ENCODE peak calls at places on chromosomes 6 and 20, in nine cellular contexts. O is stimulated activated CD4-positive, alpha-beta T cell treated with anti-CD3 and anti-CD28 coated beads, Interleukin-15, amount 100 ng/mL, for 1 hour; R is fibroblast of the aortic adventitia; P is left cardiac atrium; W is left lobe of liver; N is bronchial epithelial cell; G is Right ventricle myocardium superior; Z is heart left ventricle; D is ACHN. Y is an unnamed sample.

GRCh38 chr20:33702861-33703260 is 16.7 kb upstream of the E2F1 start:
- DNase-seq in D (no peak), N (no peak), W (peak; percentile 72), Z (peak; percentile 72), R (no peak), G (peak; percentile 78), O (no peak), P (peak; percentile 34), Y (no peak)

GRCh38 chr6:9499709-9500108 is 915.2 kb downstream of the TFAP2A start:
- DNase-seq in P (no peak), D (no peak), W (no peak), G (no peak), R (no peak), Z (no peak), N (no peak), O (no peak), Y (no peak)

GRCh38 chr6:127950566-127951141 is 49.8 kb upstream of the THEMIS start:
- DNase-seq in N (no peak), G (no peak), R (no peak), P (no peak), O (no peak), Z (no peak), W (no peak), D (no peak), Y (no peak)

GRCh38 chr6:129852257-129852858 is 8.8 kb downstream of the TMEM244 start:
- DNase-seq in N (peak; percentile 53), P (no peak), W (no peak), Z (no peak), D (no peak), O (no peak), R (no peak), G (no peak), Y (peak; percentile 34)

GRCh38 chr6:449486-450419 is 58.2 kb downstream of the IRF4 start:
- DNase-seq in O (no peak), N (no peak), W (peak; percentile 32), R (no peak), G (no peak), Z (no peak), D (no peak), P (no peak), Y (no peak)

GRCh38 chr20:52103911-52104545 is 87.6 kb downstream of the ZFP64 start:
- DNase-seq in P (no peak), W (no peak), N (no peak), D (no peak), Z (no peak), O (no peak), G (no peak), R (no peak), Y (peak; percentile 9)

GRCh38 chr6:22551280-22551679 is 18.1 kb upstream of the HDGFL1 start:
- DNase-seq in P (no peak), D (no peak), O (no peak), W (no peak), G (no peak), R (peak; percentile 7), Z (no peak), N (no peak), Y (no peak)

GRCh38 chr6:90217621-90218496 is 78.8 kb downstream of the BACH2 start:
- DNase-seq in O (no peak), Z (peak; percentile 69), R (no peak), P (no peak), G (no peak), W (peak; percentile 76), D (peak; percentile 25), N (peak; percentile 63), Y (no peak)

GRCh38 chr6:161104966-161105365 is 113.4 kb downstream of the MAP3K4 start:
- DNase-seq in G (no peak), D (peak; percentile 11), Z (no peak), W (no peak), O (no peak), R (peak; percentile 43), N (peak; percentile 47), P (no peak), Y (no peak)

GRCh38 chr6:142482249-142482648 is 180.4 kb downstream of the ADGRG6 start:
- DNase-seq in G (no peak), O (no peak), P (no peak), W (no peak), R (no peak), N (peak; percentile 14), Z (no peak), D (no peak), Y (no peak)

GRCh38 chr6:38671885-38672467 is 31.0 kb downstream of the GLO1 start:
- DNase-seq in P (no peak), N (peak; percentile 62), Z (no peak), W (no peak), O (no peak), R (peak; percentile 80), D (peak; percentile 54), G (no peak), Y (peak; percentile 44)

GRCh38 chr6:90110971-90111370 is 185.7 kb downstream of the BACH2 start:
- DNase-seq in D (no peak), O (no peak), N (no peak), W (no peak), G (no peak), P (no peak), Z (no peak), R (no peak), Y (no peak)

GRCh38 chr20:58833921-58834320 is 16.8 kb downstream of the GNAS-AS1 start:
- DNase-seq in P (no peak), N (no peak), Z (no peak), D (no peak), W (no peak), R (no peak), G (no peak), O (no peak), Y (peak; percentile 52)

GRCh38 chr20:1854246-1854645 is 41.0 kb upstream of the SIRPA start:
- DNase-seq in G (no peak), Z (no peak), D (no peak), W (no peak), O (no peak), P (no peak), N (no peak), R (no peak), Y (no peak)

GRCh38 chr6:35258858-35259193 is 709 bp upstream of the ZNF76 start:
- DNase-seq in D (peak; percentile 61), Z (no peak), W (no peak), O (peak; percentile 24), N (peak; percentile 51), G (no peak), P (peak; percentile 53), R (peak; percentile 58), Y (peak; percentile 50)

GRCh38 chr20:62874745-62875344 is 13.2 kb upstream of the TCFL5 start:
- DNase-seq in R (no peak), G (no peak), P (no peak), W (no peak), O (no peak), Z (no peak), N (no peak), D (no peak), Y (no peak)

GRCh38 chr20:25512709-25513108 is 72.6 kb downstream of the NINL start:
- DNase-seq in O (no peak), N (no peak), R (no peak), Z (no peak), P (no peak), D (no peak), W (no peak), G (no peak), Y (no peak)

GRCh38 chr6:165689699-165690098 is 26.7 kb upstream of the PDE10A start:
- DNase-seq in W (no peak), R (peak; percentile 28), O (no peak), Z (no peak), P (no peak), N (no peak), D (no peak), G (no peak), Y (peak; percentile 79)

GRCh38 chr6:37865534-37865933 is 46.0 kb downstream of the ZFAND3 start:
- DNase-seq in P (no peak), N (no peak), W (no peak), G (no peak), O (no peak), R (no peak), D (no peak), Z (no peak), Y (no peak)

GRCh38 chr6:134520181-134521115 is 202.5 kb upstream of the SGK1 start:
- DNase-seq in W (no peak), G (no peak), D (peak; percentile 16), N (peak; percentile 83), Z (no peak), P (no peak), O (no peak), R (peak; percentile 64), Y (no peak)

GRCh38 chr20:38630727-38631126 is 29.1 kb downstream of the ARHGAP40 start:
- DNase-seq in D (peak; percentile 17), P (no peak), O (no peak), Z (no peak), W (no peak), N (no peak), R (peak; percentile 14), G (no peak), Y (no peak)

GRCh38 chr6:137224890-137225198 is 5.7 kb upstream of the IFNGR1 start:
- DNase-seq in N (no peak), R (no peak), W (no peak), D (no peak), O (no peak), P (no peak), Z (no peak), G (no peak), Y (no peak)

GRCh38 chr20:35887393-35888064 is 66.8 kb downstream of the SCAND1 start:
- DNase-seq in W (no peak), N (no peak), P (no peak), G (no peak), D (no peak), Z (no peak), O (no peak), R (no peak), Y (no peak)

GRCh38 chr6:116073765-116074450 is 13.2 kb upstream of the FRK start:
- DNase-seq in W (no peak), D (peak; percentile 30), O (no peak), N (peak; percentile 94), Z (no peak), R (peak; percentile 16), G (no peak), P (no peak), Y (peak; percentile 31)

GRCh38 chr6:149488815-149489214 is 4.0 kb upstream of the ZC3H12D start:
- DNase-seq in P (no peak), G (no peak), N (no peak), R (no peak), O (no peak), Z (no peak), W (peak; percentile 14), D (no peak), Y (no peak)

GRCh38 chr20:4375881-4376280 is 345.8 kb upstream of the PRND start:
- DNase-seq in O (no peak), R (peak; percentile 11), W (no peak), D (no peak), N (peak; percentile 83), P (no peak), G (no peak), Z (no peak), Y (peak; percentile 70)

Y was measured in brain microvascular endothelial cell.